ENCODE peak calls at places on chromosomes 12 and 14, in seven cellular contexts. One of them, this sample, is unnamed.

GRCh38 chr14:49593016-49593415 is 5.7 kb upstream of the LRR1 start:
- DNase-seq in sigmoid colon: no peak
- DNase-seq in breast epithelium: no peak
- DNase-seq in Peyer's patch: no peak
- DNase-seq in uterus: no peak
- DNase-seq in tibial nerve: no peak
- DNase-seq in A549: no peak
- DNase-seq in this sample: no peak

GRCh38 chr12:22740656-22741350 is 115.8 kb downstream of the ETNK1 start:
- DNase-seq in uterus: no peak
- DNase-seq in A549: no peak
- DNase-seq in breast epithelium: no peak
- DNase-seq in Peyer's patch: no peak
- DNase-seq in sigmoid colon: no peak
- DNase-seq in tibial nerve: no peak
- DNase-seq in this sample: no peak

GRCh38 chr14:95660550-95661515 is 25.4 kb upstream of the TCL1B start:
- DNase-seq in A549: no peak
- DNase-seq in uterus: peak
- DNase-seq in tibial nerve: no peak
- DNase-seq in breast epithelium: no peak
- DNase-seq in Peyer's patch: no peak
- DNase-seq in sigmoid colon: no peak
- DNase-seq in this sample: no peak

GRCh38 chr12:51244269-51244668 is 5.6 kb downstream of the DAZAP2 start:
- DNase-seq in sigmoid colon: no peak
- DNase-seq in tibial nerve: no peak
- DNase-seq in uterus: no peak
- DNase-seq in Peyer's patch: no peak
- DNase-seq in A549: no peak
- DNase-seq in breast epithelium: no peak
- DNase-seq in this sample: no peak

GRCh38 chr12:95838125-95838524 is 20.6 kb upstream of the SNRPF start:
- DNase-seq in breast epithelium: peak
- DNase-seq in A549: no peak
- DNase-seq in sigmoid colon: no peak
- DNase-seq in tibial nerve: no peak
- DNase-seq in uterus: no peak
- DNase-seq in Peyer's patch: peak
- DNase-seq in this sample: no peak

GRCh38 chr14:70114621-70115156 is 74.1 kb downstream of the SLC8A3 start:
- DNase-seq in sigmoid colon: no peak
- DNase-seq in uterus: no peak
- DNase-seq in A549: no peak
- DNase-seq in breast epithelium: no peak
- DNase-seq in tibial nerve: no peak
- DNase-seq in Peyer's patch: no peak
- DNase-seq in this sample: no peak

GRCh38 chr12:128449146-128449894 is 182.3 kb downstream of the TMEM132C start:
- DNase-seq in Peyer's patch: no peak
- DNase-seq in uterus: no peak
- DNase-seq in sigmoid colon: no peak
- DNase-seq in tibial nerve: no peak
- DNase-seq in A549: no peak
- DNase-seq in breast epithelium: no peak
- DNase-seq in this sample: no peak

GRCh38 chr14:92930737-92931602 is 8.0 kb downstream of the CHGA start:
- DNase-seq in A549: no peak
- DNase-seq in tibial nerve: no peak
- DNase-seq in sigmoid colon: no peak
- DNase-seq in uterus: no peak
- DNase-seq in breast epithelium: no peak
- DNase-seq in Peyer's patch: no peak
- DNase-seq in this sample: no peak

GRCh38 chr12:68003777-68004176 is 14.5 kb downstream of the IFNG-AS1 start:
- DNase-seq in breast epithelium: no peak
- DNase-seq in sigmoid colon: no peak
- DNase-seq in tibial nerve: no peak
- DNase-seq in uterus: no peak
- DNase-seq in A549: no peak
- DNase-seq in Peyer's patch: no peak
- DNase-seq in this sample: no peak

GRCh38 chr12:80412343-80412953 is 31.6 kb upstream of the PTPRQ start:
- DNase-seq in tibial nerve: no peak
- DNase-seq in A549: peak
- DNase-seq in uterus: no peak
- DNase-seq in sigmoid colon: no peak
- DNase-seq in breast epithelium: no peak
- DNase-seq in Peyer's patch: no peak
- DNase-seq in this sample: no peak

DNA sequence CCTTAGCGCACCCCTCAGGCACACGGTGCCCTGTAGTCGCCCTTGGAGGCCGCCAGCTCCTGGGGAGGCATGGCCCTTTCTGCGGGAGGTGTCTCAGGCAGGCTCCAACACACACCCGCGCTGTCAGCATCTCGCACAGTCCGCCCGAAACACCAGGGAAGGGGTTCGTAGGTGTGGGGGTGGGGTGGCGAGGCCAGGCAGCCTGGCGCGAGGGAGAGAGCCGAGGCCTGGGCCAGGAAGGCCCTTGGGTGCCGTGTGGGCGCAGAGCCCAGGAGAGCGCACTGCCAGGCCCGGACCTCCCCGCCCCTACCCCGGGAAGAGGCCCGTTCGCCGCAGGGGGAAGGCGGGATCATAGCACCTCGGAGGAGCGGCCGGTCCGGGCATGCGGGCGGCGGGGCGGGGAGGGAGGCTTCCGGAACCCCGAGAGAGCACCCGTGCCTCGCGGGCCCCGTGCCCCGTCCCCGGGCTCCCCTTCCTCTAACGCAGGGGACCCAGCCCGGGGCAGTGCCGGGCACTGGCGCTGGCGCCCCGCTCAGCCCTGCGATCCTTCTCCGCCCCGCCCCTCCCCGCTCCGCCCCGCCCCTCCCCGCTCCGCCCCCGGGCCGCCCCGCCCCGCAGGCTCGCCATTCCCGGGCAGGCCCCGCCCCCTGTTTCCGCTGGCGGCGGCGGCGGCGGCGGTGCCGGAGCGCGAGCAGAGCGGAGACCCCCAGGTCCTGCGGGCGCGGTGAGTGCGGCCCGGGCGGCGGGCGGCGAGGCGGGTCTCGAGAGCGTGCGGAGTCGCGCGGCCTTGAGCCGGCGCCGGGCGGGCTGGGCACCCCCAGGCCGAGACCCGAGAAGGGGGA is at the start of gene TSPAN9:
- DNase-seq in breast epithelium: peak
- DNase-seq in tibial nerve: peak
- DNase-seq in uterus: peak
- DNase-seq in A549: peak
- DNase-seq in sigmoid colon: peak
- DNase-seq in Peyer's patch: peak
- DNase-seq in this sample: peak
- TF ChIP-seq POLR2A in breast epithelium: peak
- TF ChIP-seq POLR2A in tibial nerve: peak
- TF ChIP-seq POLR2A in uterus: peak
- TF ChIP-seq POLR2A in A549: peak
- TF ChIP-seq POLR2A in sigmoid colon: no peak
- TF ChIP-seq POLR2A in Peyer's patch: peak
- TF ChIP-seq POLR2A in this sample: peak

DNA sequence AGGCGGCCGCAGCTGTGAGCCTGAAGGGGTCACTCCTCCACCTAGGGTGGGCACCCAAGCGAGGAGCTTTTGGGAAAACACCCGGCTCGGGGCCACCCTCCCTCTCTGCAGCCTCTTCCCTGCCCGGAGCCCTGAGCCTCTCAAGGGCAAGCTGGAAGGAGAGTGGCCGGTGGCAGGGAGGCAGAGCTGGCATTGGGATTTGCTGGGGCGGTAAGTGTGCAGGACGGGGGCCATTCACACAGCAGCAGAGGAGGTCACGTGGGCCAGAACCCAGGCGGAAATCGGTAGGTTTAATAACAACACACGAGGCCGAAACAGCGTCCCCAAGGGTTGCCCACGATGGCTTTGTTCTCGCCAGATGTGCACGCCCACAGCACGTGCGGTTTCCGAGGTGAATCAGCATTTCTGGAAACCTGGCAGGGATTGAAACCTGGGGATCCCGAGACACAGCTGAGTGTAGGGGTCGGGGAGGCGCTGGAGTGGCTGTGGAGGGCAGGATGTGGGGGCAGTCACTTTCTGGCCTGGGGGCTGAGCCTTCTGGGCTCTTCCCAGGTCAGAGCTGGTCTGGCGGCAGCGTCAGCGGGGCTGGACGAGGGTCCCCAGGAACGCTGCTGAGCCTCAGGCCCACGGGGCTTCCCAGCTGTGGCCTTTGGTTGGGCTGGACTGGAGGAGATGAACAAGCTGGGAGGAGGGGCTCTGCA is 23.5 kb downstream of the NOC4L start:
- DNase-seq in uterus: no peak
- DNase-seq in breast epithelium: no peak
- DNase-seq in tibial nerve: no peak
- DNase-seq in Peyer's patch: no peak
- DNase-seq in A549: no peak
- DNase-seq in sigmoid colon: no peak
- DNase-seq in this sample: peak
- H3K4me3 ChIP-seq in uterus: no peak
- H3K4me3 ChIP-seq in breast epithelium: no peak
- H3K4me3 ChIP-seq in tibial nerve: no peak
- H3K4me3 ChIP-seq in Peyer's patch: no peak
- H3K4me3 ChIP-seq in A549: no peak
- H3K4me3 ChIP-seq in sigmoid colon: no peak
- H3K4me3 ChIP-seq in this sample: no peak

GRCh38 chr12:5433081-5433839 is 1.4 kb downstream of the NTF3 start:
- DNase-seq in breast epithelium: no peak
- DNase-seq in Peyer's patch: no peak
- DNase-seq in sigmoid colon: no peak
- DNase-seq in A549: no peak
- DNase-seq in uterus: no peak
- DNase-seq in tibial nerve: no peak
- DNase-seq in this sample: no peak
- TF ChIP-seq POLR2A in breast epithelium: no peak
- TF ChIP-seq POLR2A in Peyer's patch: no peak
- TF ChIP-seq POLR2A in sigmoid colon: no peak
- TF ChIP-seq POLR2A in A549: no peak
- TF ChIP-seq POLR2A in uterus: no peak
- TF ChIP-seq POLR2A in tibial nerve: no peak
- TF ChIP-seq POLR2A in this sample: no peak

GRCh38 chr14:36658091-36659009 is 3.3 kb upstream of the PAX9 start:
- DNase-seq in breast epithelium: no peak
- DNase-seq in sigmoid colon: no peak
- DNase-seq in uterus: no peak
- DNase-seq in Peyer's patch: no peak
- DNase-seq in tibial nerve: no peak
- DNase-seq in A549: no peak
- DNase-seq in this sample: no peak

GRCh38 chr14:36657409-36658090 is 4.1 kb upstream of the PAX9 start:
- DNase-seq in Peyer's patch: no peak
- DNase-seq in uterus: no peak
- DNase-seq in breast epithelium: no peak
- DNase-seq in A549: no peak
- DNase-seq in tibial nerve: no peak
- DNase-seq in sigmoid colon: no peak
- DNase-seq in this sample: no peak

GRCh38 chr14:36655571-36655962 is 6.1 kb upstream of the PAX9 start:
- DNase-seq in uterus: no peak
- DNase-seq in breast epithelium: no peak
- DNase-seq in A549: no peak
- DNase-seq in Peyer's patch: no peak
- DNase-seq in tibial nerve: no peak
- DNase-seq in sigmoid colon: no peak
- DNase-seq in this sample: no peak

GRCh38 chr14:36655963-36656768 is 5.5 kb upstream of the PAX9 start:
- DNase-seq in breast epithelium: no peak
- DNase-seq in sigmoid colon: no peak
- DNase-seq in A549: peak
- DNase-seq in Peyer's patch: no peak
- DNase-seq in uterus: no peak
- DNase-seq in tibial nerve: no peak
- DNase-seq in this sample: no peak

DNA sequence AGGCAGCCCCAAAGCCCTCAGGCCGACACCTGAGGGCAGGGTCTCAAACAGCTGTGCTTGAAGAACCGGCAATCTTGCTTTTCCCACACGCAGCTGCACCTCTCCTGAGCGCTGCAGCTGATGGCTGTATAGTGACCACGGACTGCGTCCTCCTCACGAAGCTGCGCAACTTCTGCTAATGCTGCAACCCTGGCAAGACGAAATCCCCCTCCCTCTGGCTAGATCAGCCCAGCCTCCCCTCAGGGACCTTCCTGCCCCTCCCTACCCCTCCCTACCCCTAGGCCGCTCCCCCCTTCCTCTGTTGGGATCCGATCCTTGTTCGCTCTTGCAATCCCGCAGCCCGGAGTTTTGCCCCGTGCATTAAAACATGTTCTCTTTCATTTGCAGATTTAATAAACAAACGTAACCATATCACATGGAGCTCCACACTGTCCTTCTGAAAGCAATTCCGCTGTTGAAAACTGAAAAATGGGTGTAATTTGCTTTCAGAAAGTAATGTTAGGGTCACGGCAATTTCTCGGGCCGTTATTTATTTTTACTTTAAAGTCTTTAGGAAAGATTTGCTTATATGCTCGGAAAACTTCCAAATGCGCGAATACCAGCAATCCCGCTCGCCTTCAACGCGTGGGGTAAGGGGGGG is 4.8 kb upstream of the PAX9 start:
- DNase-seq in tibial nerve: no peak
- DNase-seq in uterus: no peak
- DNase-seq in Peyer's patch: no peak
- DNase-seq in sigmoid colon: no peak
- DNase-seq in A549: no peak
- DNase-seq in breast epithelium: no peak
- DNase-seq in this sample: no peak
- H3K4me3 ChIP-seq in tibial nerve: peak
- H3K4me3 ChIP-seq in uterus: no peak
- H3K4me3 ChIP-seq in Peyer's patch: no peak
- H3K4me3 ChIP-seq in sigmoid colon: peak
- H3K4me3 ChIP-seq in A549: no peak
- H3K4me3 ChIP-seq in breast epithelium: peak
- H3K4me3 ChIP-seq in this sample: peak

This sample was measured in heart left ventricle.